ENCODE peak calls at places on chromosomes 2 and 18, in seven cellular contexts. H, K, V, U, M, G and D are unnamed samples.
A peak's percentile ranks its signal among the peaks of the same experiment; 100 is the strongest.

GRCh38 chr2:41965886-41966285 is 81.9 kb upstream of the PKDCC start:
- DNase-seq in H (no peak), K (no peak), V (no peak), U (no peak), M (no peak), G (no peak), D (no peak)

GRCh38 chr2:241015439-241015838 is 17.0 kb downstream of the SNED1 start:
- DNase-seq in H (no peak), K (no peak), V (no peak), U (no peak), M (no peak), G (no peak), D (no peak)

GRCh38 chr2:47373747-47374146 is 29.2 kb upstream of the MSH2 start:
- DNase-seq in H (no peak), K (peak; percentile 83), V (no peak), U (peak; percentile 42), M (peak; percentile 61), G (no peak), D (peak; percentile 49)

GRCh38 chr2:166337932-166338331 is 37.8 kb downstream of the SCN9A start:
- DNase-seq in H (no peak), K (no peak), V (no peak), U (no peak), M (no peak), G (no peak), D (no peak)

GRCh38 chr2:73176205-73176880 is 26.0 kb upstream of the NOTO start:
- DNase-seq in H (no peak), K (peak; percentile 47), V (no peak), U (no peak), M (no peak), G (no peak), D (peak; percentile 22)

GRCh38 chr2:52611757-52612156 is 1155.8 kb upstream of the CHAC2 start:
- DNase-seq in H (no peak), K (no peak), V (no peak), U (no peak), M (no peak), G (no peak), D (no peak)

GRCh38 chr18:48820483-48821250 is 130.1 kb downstream of the SMAD7 start:
- DNase-seq in H (no peak), K (no peak), V (no peak), U (no peak), M (no peak), G (peak; percentile 93), D (peak; percentile 5)

GRCh38 chr18:10495936-10496335 is 29.9 kb upstream of the NAPG start:
- DNase-seq in H (no peak), K (no peak), V (no peak), U (no peak), M (no peak), G (no peak), D (no peak)

GRCh38 chr2:32647180-32647651 is 19.4 kb downstream of the TTC27 start:
- DNase-seq in H (no peak), K (no peak), V (no peak), U (no peak), M (no peak), G (no peak), D (no peak)

GRCh38 chr2:235165631-235166030 is 213.8 kb downstream of the SH3BP4 start:
- DNase-seq in H (no peak), K (no peak), V (no peak), U (no peak), M (no peak), G (no peak), D (no peak)

GRCh38 chr18:55488473-55488872 is 99.5 kb downstream of the TCF4 start:
- DNase-seq in H (peak; percentile 53), K (no peak), V (no peak), U (no peak), M (no peak), G (no peak), D (peak; percentile 27)

GRCh38 chr2:234690569-234691225 is 193.8 kb upstream of the ARL4C start:
- DNase-seq in H (no peak), K (peak; percentile 42), V (no peak), U (no peak), M (no peak), G (no peak), D (no peak)

GRCh38 chr2:176117823-176118376 is 1.3 kb downstream of the HOXD10 start:
- DNase-seq in H (no peak), K (no peak), V (no peak), U (no peak), M (no peak), G (no peak), D (no peak)

GRCh38 chr18:68494802-68495560 is 219.9 kb downstream of the TMX3 start:
- DNase-seq in H (no peak), K (no peak), V (no peak), U (no peak), M (no peak), G (no peak), D (no peak)

GRCh38 chr2:25619187-25619586 is 54.2 kb downstream of the DTNB start:
- DNase-seq in H (no peak), K (no peak), V (no peak), U (no peak), M (no peak), G (no peak), D (no peak)

GRCh38 chr2:170717991-170718589 is 3.0 kb downstream of the SP5 start:
- DNase-seq in H (no peak), K (peak; percentile 20), V (no peak), U (no peak), M (no peak), G (no peak), D (no peak)

GRCh38 chr18:44715841-44716240 is 35.2 kb downstream of the SETBP1 start:
- DNase-seq in H (no peak), K (no peak), V (no peak), U (no peak), M (no peak), G (no peak), D (no peak)

GRCh38 chr18:12015697-12016062 is 34.4 kb downstream of the IMPA2 start:
- DNase-seq in H (no peak), K (no peak), V (no peak), U (no peak), M (no peak), G (no peak), D (no peak)

GRCh38 chr2:238439093-238439849 is 12.5 kb downstream of the ASB1 start:
- DNase-seq in H (no peak), K (no peak), V (peak; percentile 97), U (no peak), M (no peak), G (no peak), D (no peak)

GRCh38 chr18:58394046-58394445 is 234.8 kb downstream of the ALPK2 start:
- DNase-seq in H (no peak), K (no peak), V (no peak), U (no peak), M (no peak), G (no peak), D (no peak)

GRCh38 chr18:49149011-49149410 is 198.2 kb upstream of the SMAD7 start:
- DNase-seq in H (no peak), K (no peak), V (no peak), U (no peak), M (no peak), G (no peak), D (no peak)

GRCh38 chr2:101754613-101755012 is 57.1 kb downstream of the MAP4K4 start:
- DNase-seq in H (no peak), K (no peak), V (no peak), U (no peak), M (no peak), G (no peak), D (no peak)
- TF ChIP-seq SP1 in H (no peak), K (no peak), V (no peak), U (no peak), M (no peak), G (no peak), D (no peak)

GRCh38 chr2:60627412-60627811 is 74.0 kb upstream of the BCL11A start:
- DNase-seq in H (no peak), K (no peak), V (no peak), U (no peak), M (no peak), G (no peak), D (no peak)

GRCh38 chr2:60633615-60634014 is 80.2 kb upstream of the BCL11A start:
- DNase-seq in H (no peak), K (no peak), V (no peak), U (no peak), M (no peak), G (no peak), D (no peak)

GRCh38 chr2:60634443-60634842 is 81.0 kb upstream of the BCL11A start:
- DNase-seq in H (no peak), K (no peak), V (no peak), U (no peak), M (no peak), G (no peak), D (no peak)

GRCh38 chr2:60629801-60630385 is 76.4 kb upstream of the BCL11A start:
- DNase-seq in H (no peak), K (no peak), V (no peak), U (no peak), M (no peak), G (no peak), D (no peak)

GRCh38 chr2:60629263-60629662 is 75.8 kb upstream of the BCL11A start:
- DNase-seq in H (no peak), K (no peak), V (no peak), U (no peak), M (no peak), G (no peak), D (no peak)
- TF ChIP-seq SP1 in H (no peak), K (no peak), V (no peak), U (no peak), M (no peak), G (no peak), D (no peak)

GRCh38 chr2:30455339-30455738 is 8.3 kb downstream of the LCLAT1 start:
- DNase-seq in H (no peak), K (no peak), V (no peak), U (no peak), M (no peak), G (no peak), D (no peak)

GRCh38 chr2:30454571-30454970 is 7.5 kb downstream of the LCLAT1 start:
- DNase-seq in H (no peak), K (no peak), V (no peak), U (no peak), M (no peak), G (no peak), D (no peak)

GRCh38 chr2:30457316-30457715 is 10.3 kb downstream of the LCLAT1 start:
- DNase-seq in H (no peak), K (no peak), V (no peak), U (no peak), M (no peak), G (no peak), D (no peak)

GRCh38 chr2:30456106-30456505 is 9.1 kb downstream of the LCLAT1 start:
- DNase-seq in H (no peak), K (no peak), V (no peak), U (no peak), M (no peak), G (no peak), D (no peak)

DNA sequence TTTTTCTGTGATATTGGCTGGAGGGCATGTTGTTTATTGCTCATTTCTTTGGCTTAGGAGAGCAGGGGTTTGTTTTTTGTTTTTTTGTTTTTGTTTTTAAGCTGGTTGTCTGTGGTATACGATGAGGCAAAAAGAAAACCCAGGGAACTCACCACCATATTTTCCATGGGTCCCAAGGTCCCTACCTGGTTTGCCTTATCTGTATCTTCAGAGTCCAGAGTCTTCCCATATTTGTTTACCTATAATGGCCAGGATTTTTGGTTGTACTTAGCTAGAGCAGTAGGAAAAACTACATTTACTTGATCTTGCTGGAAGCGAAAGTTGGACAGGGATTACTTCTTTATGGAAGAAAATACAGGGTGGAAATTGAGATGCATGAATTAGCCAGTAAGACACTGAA is 9.5 kb downstream of the LCLAT1 start:
- DNase-seq in H (no peak), K (peak; percentile 35), V (no peak), U (no peak), M (no peak), G (no peak), D (no peak)
- TF ChIP-seq SP1 in H (no peak), K (no peak), V (no peak), U (no peak), M (no peak), G (no peak), D (no peak)

GRCh38 chr2:216491757-216492635 is 6.6 kb upstream of the RPL37A start:
- DNase-seq in H (no peak), K (peak; percentile 66), V (no peak), U (no peak), M (no peak), G (peak; percentile 61), D (no peak)
- TF ChIP-seq SP1 in H (no peak), K (no peak), V (no peak), U (no peak), M (no peak), G (no peak), D (no peak)